ENCODE peak calls at places on chromosomes 16 and 17, in seven cellular contexts. R is neural progenitor cell, B is HepG2, I is fibroblast of lung, Z is cardiac muscle cell, F is A549, W is left lung. S is an unnamed sample. For H3K4me1, the result is how much of the 10 kb centered on the place peaks cover.

GRCh38 chr17:42249681-42250446 is 26.3 kb downstream of the STAT5B start:
- DNase-seq in W (no peak), R (no peak), I (no peak), F (no peak), Z (no peak), B (no peak), S (no peak)

GRCh38 chr16:28283798-28284577 is 8.3 kb upstream of the SBK1 start:
- DNase-seq in I (no peak), B (no peak), W (no peak), F (no peak), Z (peak), R (no peak), S (no peak)

GRCh38 chr17:56468840-56469239 is 124.7 kb upstream of the NOG start:
- DNase-seq in W (no peak), R (no peak), Z (no peak), F (no peak), I (no peak), B (no peak), S (no peak)

GRCh38 chr16:25613931-25614330 is 77.8 kb upstream of the HS3ST4 start:
- DNase-seq in R (no peak), B (no peak), I (no peak), F (no peak), Z (no peak), W (no peak), S (no peak)

GRCh38 chr17:72334205-72334604 is 213.4 kb downstream of the SOX9 start:
- DNase-seq in R (no peak), W (no peak), I (peak), F (peak), B (no peak), Z (peak), S (no peak)

GRCh38 chr17:44922746-44923470 is 7.6 kb upstream of the GFAP start:
- DNase-seq in F (no peak), W (peak), R (no peak), B (no peak), Z (no peak), I (no peak), S (no peak)

GRCh38 chr17:50956750-50957523 is 90.8 kb upstream of the TOB1 start:
- DNase-seq in W (peak), B (peak), Z (peak), R (peak), I (peak), F (peak), S (no peak)

GRCh38 chr17:77462101-77462500 is 321.3 kb downstream of the SEC14L1 start:
- DNase-seq in R (no peak), Z (no peak), B (no peak), F (no peak), W (no peak), I (no peak), S (no peak)

GRCh38 chr17:29838961-29839360 is 91.1 kb downstream of the SSH2 start:
- DNase-seq in B (no peak), W (no peak), F (peak), I (peak), R (peak), Z (peak), S (no peak)

GRCh38 chr17:55190748-55191147 is 74.0 kb upstream of the HLF start:
- DNase-seq in W (no peak), B (no peak), F (no peak), Z (no peak), R (no peak), I (no peak), S (no peak)

GRCh38 chr17:236641-237405 is 55.4 kb upstream of the DOC2B start:
- DNase-seq in Z (no peak), R (no peak), I (no peak), F (no peak), B (no peak), W (peak), S (no peak)

GRCh38 chr16:12067714-12068401 is 91.3 kb downstream of the SNX29 start:
- DNase-seq in Z (peak), W (peak), B (peak), I (peak), R (peak), F (peak), S (peak)

GRCh38 chr16:28120754-28121153 is 57.2 kb upstream of the GSG1L start:
- DNase-seq in W (no peak), R (no peak), F (no peak), Z (no peak), B (no peak), I (no peak), S (no peak)

GRCh38 chr17:73340093-73340596 is 28.3 kb upstream of the CDC42EP4 start:
- DNase-seq in Z (peak), F (peak), I (peak), B (peak), W (peak), R (no peak), S (no peak)

GRCh38 chr17:82752371-82753200 is 721 bp downstream of the TBCD start:
- DNase-seq in R (peak), F (no peak), B (no peak), I (no peak), W (no peak), Z (peak), S (no peak)

GRCh38 chr16:72195609-72196008 is 23.7 kb upstream of the PMFBP1 start:
- DNase-seq in Z (no peak), W (no peak), I (no peak), R (peak), B (no peak), F (no peak), S (peak)

GRCh38 chr16:27080870-27081269 is 14.1 kb downstream of the C16orf82 start:
- DNase-seq in F (peak), W (no peak), Z (peak), R (peak), B (peak), I (no peak), S (peak)

GRCh38 chr16:28845173-28846079 is 722 bp downstream of the TUFM start:
- DNase-seq in R (peak), B (peak), F (peak), I (no peak), W (no peak), Z (peak), S (no peak)

GRCh38 chr16:19809121-19809635 is 75.5 kb downstream of the GPRC5B start:
- DNase-seq in I (no peak), Z (peak), W (no peak), R (no peak), F (peak), B (no peak), S (no peak)

GRCh38 chr17:2405247-2405926 is 4.5 kb upstream of the MNT start:
- DNase-seq in Z (peak), R (peak), W (no peak), F (peak), I (peak), B (no peak), S (no peak)
- H3K27ac ChIP-seq in Z (no peak), R (no peak), W (peak), F (peak), I (peak), B (no peak), S (no peak)

GRCh38 chr16:21985524-21985923 is 15.4 kb downstream of the PDZD9 start:
- DNase-seq in F (no peak), R (no peak), W (no peak), B (no peak), Z (no peak), I (no peak), S (no peak)
- H3K4me1 ChIP-seq in F (under half), R (under half), W (under half), B (under half), Z (under half), I (under half), S (under half)

GRCh38 chr16:75116911-75117245 is 298 bp upstream of the LDHD start:
- DNase-seq in B (no peak), R (no peak), I (no peak), W (no peak), F (no peak), Z (no peak), S (no peak)
- H3K27ac ChIP-seq in B (peak), R (no peak), I (no peak), W (no peak), F (no peak), Z (no peak), S (no peak)

GRCh38 chr17:48618366-48618896 is 3.3 kb upstream of the HOXB8 start:
- DNase-seq in W (peak), B (peak), I (peak), R (peak), F (peak), Z (peak), S (no peak)

GRCh38 chr17:48620497-48621139 is 5.5 kb upstream of the HOXB8 start:
- DNase-seq in R (no peak), Z (no peak), B (no peak), W (no peak), I (no peak), F (no peak), S (no peak)

GRCh38 chr17:48621410-48622387 is 4.5 kb downstream of the HOXB9 start:
- DNase-seq in Z (no peak), B (no peak), W (no peak), I (no peak), F (no peak), R (no peak), S (no peak)

GRCh38 chr17:48617515-48618365 is 2.6 kb upstream of the HOXB8 start:
- DNase-seq in I (no peak), W (no peak), R (no peak), Z (no peak), B (no peak), F (no peak), S (no peak)

GRCh38 chr17:48619821-48620496 is 4.9 kb upstream of the HOXB8 start:
- DNase-seq in B (no peak), I (no peak), F (no peak), R (peak), Z (no peak), W (no peak), S (no peak)
- H3K4me1 ChIP-seq in B (under half), I (under half), F (under half), R (under half), Z (under half), W (under half), S (under half)

DNA sequence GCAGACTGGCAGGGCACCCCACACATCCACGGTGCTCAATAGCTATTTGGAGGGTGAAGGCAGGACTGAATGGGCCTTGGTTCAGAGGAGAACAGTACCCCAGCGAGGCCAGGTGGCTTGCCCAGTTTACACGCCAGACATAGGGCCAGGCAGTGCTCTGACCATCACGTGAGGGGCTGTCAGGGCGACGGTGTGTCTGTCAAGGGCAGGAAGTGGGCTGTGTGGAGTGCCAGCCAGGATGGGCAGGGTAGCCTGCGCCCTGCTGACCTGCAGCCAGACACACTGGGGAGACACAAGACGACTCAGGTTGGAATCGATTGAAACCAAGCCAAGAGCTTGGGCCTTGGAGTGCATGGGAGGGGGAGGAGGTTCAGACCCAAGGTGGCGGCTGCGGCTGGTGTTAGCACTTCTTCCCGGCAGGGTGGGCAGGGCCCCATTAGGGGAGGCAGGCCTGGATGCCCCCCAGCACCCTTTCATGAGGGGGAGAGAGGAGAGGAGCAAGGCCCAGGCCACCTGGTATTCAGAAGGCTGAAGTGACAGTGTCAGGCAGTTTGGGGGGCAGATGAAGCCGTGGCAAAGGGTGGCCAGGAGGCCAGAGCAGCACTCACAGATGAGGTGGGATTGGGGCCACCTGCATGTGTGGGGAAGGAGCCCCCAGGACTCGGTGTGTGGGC is 68.2 kb downstream of the SREBF1 start:
- DNase-seq in B (no peak), W (no peak), F (no peak), I (no peak), R (no peak), Z (no peak), S (no peak)
- H3K27ac ChIP-seq in B (no peak), W (no peak), F (peak), I (no peak), R (no peak), Z (no peak), S (no peak)

GRCh38 chr16:53826658-53827057 is 122.7 kb downstream of the FTO start:
- DNase-seq in B (no peak), R (no peak), I (no peak), F (no peak), Z (no peak), W (no peak), S (no peak)
- H3K4me1 ChIP-seq in B (under half), R (under half), I (under half), F (under half), Z (under half), W (under half), S (under half)